ENCODE peak calls at places on chromosome 20, in seven cellular contexts. One of them, this sample, is unnamed.

GRCh38 chr20:60806824-60807223 is 445.2 kb upstream of the CDH4 start:
- DNase-seq in BJ: no peak
- DNase-seq in CD8-positive, alpha-beta T cell: no peak
- DNase-seq in H9: no peak
- DNase-seq in neural crest cell: no peak
- DNase-seq in uterus: no peak
- DNase-seq in HFFc6: no peak
- DNase-seq in this sample: no peak

GRCh38 chr20:63307538-63308217 is 14.7 kb downstream of the COL20A1 start:
- DNase-seq in H9: no peak
- DNase-seq in BJ: no peak
- DNase-seq in HFFc6: no peak
- DNase-seq in CD8-positive, alpha-beta T cell: no peak
- DNase-seq in neural crest cell: no peak
- DNase-seq in uterus: no peak
- DNase-seq in this sample: no peak

GRCh38 chr20:59164681-59165388 is 1.2 kb downstream of the ZNF831 start:
- DNase-seq in BJ: no peak
- DNase-seq in neural crest cell: no peak
- DNase-seq in CD8-positive, alpha-beta T cell: no peak
- DNase-seq in H9: no peak
- DNase-seq in HFFc6: no peak
- DNase-seq in uterus: no peak
- DNase-seq in this sample: no peak

GRCh38 chr20:51910202-51911050 is 108.1 kb upstream of the SALL4 start:
- DNase-seq in CD8-positive, alpha-beta T cell: no peak
- DNase-seq in HFFc6: peak
- DNase-seq in H9: no peak
- DNase-seq in BJ: peak
- DNase-seq in neural crest cell: no peak
- DNase-seq in uterus: no peak
- DNase-seq in this sample: no peak

GRCh38 chr20:63128367-63128766 is 87.6 kb downstream of the YTHDF1 start:
- DNase-seq in HFFc6: no peak
- DNase-seq in uterus: no peak
- DNase-seq in BJ: no peak
- DNase-seq in neural crest cell: no peak
- DNase-seq in CD8-positive, alpha-beta T cell: no peak
- DNase-seq in H9: peak
- DNase-seq in this sample: peak

GRCh38 chr20:50298554-50299324 is 108.1 kb downstream of the CEBPB start:
- DNase-seq in CD8-positive, alpha-beta T cell: no peak
- DNase-seq in HFFc6: no peak
- DNase-seq in H9: no peak
- DNase-seq in BJ: no peak
- DNase-seq in neural crest cell: no peak
- DNase-seq in uterus: no peak
- DNase-seq in this sample: no peak

GRCh38 chr20:50469796-50470195 is 40.4 kb upstream of the PTPN1 start:
- DNase-seq in neural crest cell: no peak
- DNase-seq in HFFc6: no peak
- DNase-seq in CD8-positive, alpha-beta T cell: no peak
- DNase-seq in BJ: no peak
- DNase-seq in H9: no peak
- DNase-seq in uterus: no peak
- DNase-seq in this sample: no peak

GRCh38 chr20:35539756-35540212 is 2.1 kb upstream of the ERGIC3 start:
- DNase-seq in H9: peak
- DNase-seq in neural crest cell: peak
- DNase-seq in HFFc6: no peak
- DNase-seq in uterus: no peak
- DNase-seq in CD8-positive, alpha-beta T cell: no peak
- DNase-seq in BJ: no peak
- DNase-seq in this sample: peak

GRCh38 chr20:1322511-1323245 is 6.3 kb downstream of the SDCBP2 start:
- DNase-seq in CD8-positive, alpha-beta T cell: no peak
- DNase-seq in H9: no peak
- DNase-seq in neural crest cell: no peak
- DNase-seq in BJ: peak
- DNase-seq in uterus: peak
- DNase-seq in HFFc6: peak
- DNase-seq in this sample: no peak

DNA sequence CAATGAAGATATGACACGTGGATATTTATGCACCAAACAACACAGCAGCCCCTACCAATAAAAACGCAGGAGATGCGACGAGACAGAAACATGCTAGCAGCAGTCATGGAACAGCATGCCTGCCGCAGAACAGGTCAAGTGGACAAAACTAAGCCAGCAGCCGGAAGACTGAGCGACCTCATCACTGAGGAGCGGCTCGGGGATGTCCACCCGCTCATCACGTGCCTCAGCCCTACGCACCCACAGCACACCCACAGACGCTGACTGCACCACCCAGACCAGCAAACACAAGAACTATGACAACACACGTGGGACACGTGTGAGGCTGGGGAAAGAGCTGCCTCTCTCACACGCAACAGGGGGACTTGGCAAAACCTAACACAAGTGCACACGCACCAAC is 81.7 kb downstream of the TAF4 start:
- DNase-seq in CD8-positive, alpha-beta T cell: no peak
- DNase-seq in neural crest cell: no peak
- DNase-seq in H9: no peak
- DNase-seq in HFFc6: no peak
- DNase-seq in BJ: no peak
- DNase-seq in uterus: no peak
- DNase-seq in this sample: no peak
- TF ChIP-seq CTCF in CD8-positive, alpha-beta T cell: no peak
- TF ChIP-seq CTCF in neural crest cell: no peak
- TF ChIP-seq CTCF in H9: no peak
- TF ChIP-seq CTCF in HFFc6: no peak
- TF ChIP-seq CTCF in BJ: no peak
- TF ChIP-seq CTCF in uterus: no peak
- TF ChIP-seq CTCF in this sample: no peak

GRCh38 chr20:57291003-57291402 is 24.6 kb upstream of the BMP7 start:
- DNase-seq in CD8-positive, alpha-beta T cell: no peak
- DNase-seq in BJ: no peak
- DNase-seq in HFFc6: no peak
- DNase-seq in neural crest cell: no peak
- DNase-seq in H9: peak
- DNase-seq in uterus: no peak
- DNase-seq in this sample: no peak
- TF ChIP-seq CTCF in CD8-positive, alpha-beta T cell: no peak
- TF ChIP-seq CTCF in BJ: no peak
- TF ChIP-seq CTCF in HFFc6: peak
- TF ChIP-seq CTCF in neural crest cell: no peak
- TF ChIP-seq CTCF in H9: peak
- TF ChIP-seq CTCF in uterus: no peak
- TF ChIP-seq CTCF in this sample: no peak

GRCh38 chr20:45110301-45110700 is 4.7 kb downstream of the WFDC5 start:
- DNase-seq in BJ: no peak
- DNase-seq in neural crest cell: no peak
- DNase-seq in uterus: no peak
- DNase-seq in HFFc6: no peak
- DNase-seq in CD8-positive, alpha-beta T cell: no peak
- DNase-seq in H9: no peak
- DNase-seq in this sample: no peak

GRCh38 chr20:45109634-45110033 is 5.3 kb downstream of the WFDC5 start:
- DNase-seq in HFFc6: no peak
- DNase-seq in H9: no peak
- DNase-seq in CD8-positive, alpha-beta T cell: no peak
- DNase-seq in BJ: no peak
- DNase-seq in neural crest cell: no peak
- DNase-seq in uterus: no peak
- DNase-seq in this sample: no peak

GRCh38 chr20:45111799-45112471 is 3.0 kb downstream of the WFDC5 start:
- DNase-seq in CD8-positive, alpha-beta T cell: no peak
- DNase-seq in uterus: no peak
- DNase-seq in BJ: no peak
- DNase-seq in H9: peak
- DNase-seq in neural crest cell: peak
- DNase-seq in HFFc6: no peak
- DNase-seq in this sample: no peak

GRCh38 chr20:45113865-45114264 is 1.1 kb downstream of the WFDC5 start:
- DNase-seq in H9: no peak
- DNase-seq in HFFc6: no peak
- DNase-seq in uterus: no peak
- DNase-seq in neural crest cell: no peak
- DNase-seq in CD8-positive, alpha-beta T cell: no peak
- DNase-seq in BJ: no peak
- DNase-seq in this sample: no peak

DNA sequence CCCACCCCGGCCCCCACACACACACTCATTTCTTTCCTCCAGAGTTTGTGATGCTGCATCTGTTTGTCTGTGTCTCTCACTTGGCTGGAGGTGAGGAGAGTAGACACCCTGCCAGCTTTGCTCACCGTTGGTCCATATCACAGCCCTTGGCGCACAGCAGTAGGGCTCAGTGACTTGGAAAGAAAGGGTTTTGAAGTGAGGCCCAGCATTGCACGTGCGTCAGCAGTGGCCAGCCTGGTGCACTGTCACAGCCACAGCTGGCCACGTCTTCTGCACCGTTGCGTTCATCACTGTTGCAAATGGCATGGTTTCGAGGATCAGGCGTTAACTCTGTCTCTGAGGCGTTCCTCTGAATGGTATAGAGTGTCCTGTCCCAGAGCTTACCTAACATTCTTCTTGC is 3.7 kb downstream of the WFDC5 start:
- DNase-seq in CD8-positive, alpha-beta T cell: no peak
- DNase-seq in BJ: no peak
- DNase-seq in H9: no peak
- DNase-seq in uterus: no peak
- DNase-seq in neural crest cell: no peak
- DNase-seq in HFFc6: no peak
- DNase-seq in this sample: no peak
- TF ChIP-seq CTCF in CD8-positive, alpha-beta T cell: no peak
- TF ChIP-seq CTCF in BJ: no peak
- TF ChIP-seq CTCF in H9: no peak
- TF ChIP-seq CTCF in uterus: no peak
- TF ChIP-seq CTCF in neural crest cell: no peak
- TF ChIP-seq CTCF in HFFc6: no peak
- TF ChIP-seq CTCF in this sample: no peak

DNA sequence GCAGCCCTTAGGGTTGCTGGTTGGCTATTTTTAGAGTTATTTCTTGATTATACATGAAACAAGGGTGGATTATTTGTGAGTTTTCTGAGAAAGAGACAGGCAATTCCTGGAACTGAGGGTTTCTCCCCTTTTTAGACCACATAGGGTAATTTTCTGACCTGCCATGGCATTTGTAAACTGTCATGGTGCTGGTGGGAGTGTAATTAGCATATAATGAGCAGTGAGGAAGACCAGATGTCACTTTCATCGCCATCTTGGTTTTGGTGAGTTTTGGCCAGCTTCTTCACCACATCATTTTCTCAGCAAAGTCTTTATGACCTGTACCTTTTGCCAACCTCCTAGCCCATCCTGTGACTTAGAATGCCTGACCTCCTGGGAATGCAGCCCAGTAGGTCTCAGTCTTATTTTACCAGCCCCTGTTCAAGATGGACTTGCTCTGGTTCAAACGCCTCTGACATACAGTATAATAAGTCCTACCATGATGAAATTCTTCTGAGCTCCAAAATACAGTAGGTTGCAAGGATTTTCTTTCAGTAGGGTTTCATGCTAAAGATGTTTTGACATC is 117.1 kb downstream of the ISM1 start:
- DNase-seq in BJ: no peak
- DNase-seq in CD8-positive, alpha-beta T cell: no peak
- DNase-seq in HFFc6: no peak
- DNase-seq in H9: no peak
- DNase-seq in uterus: no peak
- DNase-seq in neural crest cell: no peak
- DNase-seq in this sample: no peak
- TF ChIP-seq CTCF in BJ: no peak
- TF ChIP-seq CTCF in CD8-positive, alpha-beta T cell: no peak
- TF ChIP-seq CTCF in HFFc6: no peak
- TF ChIP-seq CTCF in H9: no peak
- TF ChIP-seq CTCF in uterus: no peak
- TF ChIP-seq CTCF in neural crest cell: no peak
- TF ChIP-seq CTCF in this sample: no peak

DNA sequence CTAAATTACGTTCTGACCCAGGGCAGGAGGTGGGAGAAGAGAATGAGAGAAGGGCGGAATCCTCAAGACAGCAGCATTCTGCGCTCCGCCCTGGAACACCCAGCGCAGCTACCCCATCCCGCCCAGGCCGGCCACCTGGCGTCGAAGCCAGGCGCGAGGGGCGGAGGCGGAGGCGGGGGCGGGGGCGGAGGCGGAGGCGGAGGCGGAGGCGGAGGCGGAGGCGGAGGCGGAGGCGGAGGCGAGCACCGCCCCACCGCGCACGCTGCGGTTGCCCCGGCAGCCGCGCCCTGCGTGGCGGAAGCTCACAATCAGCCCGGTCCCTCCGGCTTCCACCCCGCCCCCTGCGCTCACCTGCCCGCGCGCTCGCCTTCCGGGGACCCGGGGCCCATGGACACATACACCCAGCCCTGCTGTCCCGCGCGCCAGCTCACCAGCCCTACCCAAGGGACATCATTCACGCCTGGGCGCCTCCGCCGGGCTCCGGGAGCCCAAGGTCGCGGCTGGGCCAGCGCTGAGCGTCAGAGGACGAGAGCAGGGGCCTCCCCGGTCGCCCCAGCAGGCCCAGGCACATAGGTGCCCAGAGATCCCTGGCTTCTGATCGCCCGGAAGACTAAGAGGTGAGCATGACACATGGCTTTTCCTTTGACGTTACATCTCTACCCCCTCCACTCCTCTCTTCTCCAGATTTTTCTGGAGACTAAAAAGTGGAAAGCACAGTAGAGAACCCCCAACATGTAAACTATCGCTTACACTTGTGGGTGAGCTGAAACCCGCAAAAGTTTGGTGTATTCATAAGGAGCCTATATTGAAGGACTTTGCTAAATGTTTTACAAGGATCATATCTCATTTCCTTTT is at the start of gene ANKEF1:
- DNase-seq in H9: peak
- DNase-seq in CD8-positive, alpha-beta T cell: peak
- DNase-seq in BJ: no peak
- DNase-seq in neural crest cell: peak
- DNase-seq in HFFc6: no peak
- DNase-seq in uterus: peak
- DNase-seq in this sample: peak
- TF ChIP-seq CTCF in H9: no peak
- TF ChIP-seq CTCF in CD8-positive, alpha-beta T cell: no peak
- TF ChIP-seq CTCF in BJ: no peak
- TF ChIP-seq CTCF in neural crest cell: peak
- TF ChIP-seq CTCF in HFFc6: no peak
- TF ChIP-seq CTCF in uterus: peak
- TF ChIP-seq CTCF in this sample: no peak

DNA sequence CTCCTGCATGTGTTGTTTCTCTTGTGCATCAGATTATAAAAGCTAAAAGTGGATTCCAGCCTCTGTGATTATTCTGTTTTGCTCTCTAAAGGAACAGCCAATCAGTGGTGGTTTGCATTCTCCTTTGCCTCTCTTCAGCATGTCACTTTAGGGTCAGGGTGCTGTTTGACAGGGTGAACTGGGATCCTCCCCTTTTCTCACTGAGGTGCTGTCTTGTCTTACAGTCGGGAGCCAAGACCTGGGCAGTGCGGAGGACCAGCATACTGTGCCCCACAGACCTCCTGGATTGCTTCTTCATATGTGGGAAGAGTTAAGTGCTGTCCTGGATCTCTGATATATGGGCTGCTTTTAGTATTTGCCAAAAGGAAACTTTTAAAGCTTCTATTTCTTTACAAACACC is 15.2 kb upstream of the CST2 start:
- DNase-seq in BJ: no peak
- DNase-seq in neural crest cell: no peak
- DNase-seq in HFFc6: no peak
- DNase-seq in uterus: no peak
- DNase-seq in CD8-positive, alpha-beta T cell: no peak
- DNase-seq in H9: no peak
- DNase-seq in this sample: no peak
- TF ChIP-seq CTCF in BJ: no peak
- TF ChIP-seq CTCF in neural crest cell: no peak
- TF ChIP-seq CTCF in HFFc6: no peak
- TF ChIP-seq CTCF in uterus: no peak
- TF ChIP-seq CTCF in CD8-positive, alpha-beta T cell: no peak
- TF ChIP-seq CTCF in H9: no peak
- TF ChIP-seq CTCF in this sample: no peak

This sample was measured in glutamatergic neuron.